ENCODE peak calls at places on chromosome 2, in nine cellular contexts. D is Peyer's patch, Y is K562, V is spleen, E is ovary, S is esophagus squamous epithelium, J is adrenal gland, T is IMR-90, L is HCT116. G is an unnamed sample.

GRCh38 chr2:168718622-168719021 is 83.8 kb upstream of the NOSTRIN start:
- DNase-seq in D (no peak), Y (no peak), V (no peak), E (no peak), S (no peak), J (no peak), T (no peak), L (no peak), G (no peak)

GRCh38 chr2:25671622-25672021 is 1.8 kb downstream of the DTNB start:
- DNase-seq in D (no peak), Y (no peak), V (no peak), E (no peak), S (no peak), J (no peak), T (no peak), L (no peak), G (no peak)

GRCh38 chr2:39546937-39547336 is 109.9 kb upstream of the MAP4K3 start:
- DNase-seq in D (no peak), Y (no peak), V (no peak), E (no peak), S (no peak), J (no peak), T (peak), L (no peak), G (no peak)

GRCh38 chr2:233248999-233249398 is 2.5 kb upstream of the ATG16L1 start:
- DNase-seq in D (no peak), Y (no peak), V (no peak), E (no peak), S (no peak), J (no peak), T (no peak), L (no peak), G (no peak)

GRCh38 chr2:60391250-60392013 is 162.0 kb downstream of the BCL11A start:
- DNase-seq in D (no peak), Y (no peak), V (no peak), E (no peak), S (no peak), J (no peak), T (no peak), L (no peak), G (no peak)

GRCh38 chr2:6425037-6425436 is 440.7 kb downstream of the CMPK2 start:
- DNase-seq in D (no peak), Y (no peak), V (no peak), E (no peak), S (no peak), J (no peak), T (no peak), L (no peak), G (no peak)

GRCh38 chr2:99066075-99066557 is 75.4 kb upstream of the C2orf15 start:
- DNase-seq in D (no peak), Y (peak), V (no peak), E (no peak), S (no peak), J (no peak), T (peak), L (peak), G (no peak)

GRCh38 chr2:3823748-3824147 is 120.4 kb downstream of the DCDC2C start:
- DNase-seq in D (no peak), Y (no peak), V (no peak), E (no peak), S (no peak), J (no peak), T (peak), L (no peak), G (no peak)

GRCh38 chr2:39834426-39834825 is 55.4 kb upstream of the THUMPD2 start:
- DNase-seq in D (no peak), Y (no peak), V (no peak), E (no peak), S (no peak), J (no peak), T (no peak), L (no peak), G (no peak)

GRCh38 chr2:120399889-120400240 is 53.9 kb downstream of the INHBB start:
- DNase-seq in D (peak), Y (no peak), V (peak), E (no peak), S (no peak), J (no peak), T (no peak), L (no peak), G (peak)

GRCh38 chr2:213834331-213834730 is 550.1 kb downstream of the SPAG16 start:
- DNase-seq in D (no peak), Y (no peak), V (no peak), E (no peak), S (no peak), J (no peak), T (peak), L (peak), G (peak)

GRCh38 chr2:88658890-88659881 is 31.9 kb upstream of the EIF2AK3 start:
- DNase-seq in D (peak), Y (no peak), V (no peak), E (peak), S (no peak), J (no peak), T (peak), L (no peak), G (peak)

GRCh38 chr2:125168442-125168841 is 1143.4 kb downstream of the CNTNAP5 start:
- DNase-seq in D (no peak), Y (no peak), V (no peak), E (no peak), S (no peak), J (no peak), T (no peak), L (no peak), G (no peak)

GRCh38 chr2:223884399-223884798 is 47.0 kb upstream of the AP1S3 start:
- DNase-seq in D (no peak), Y (no peak), V (no peak), E (no peak), S (no peak), J (no peak), T (peak), L (no peak), G (no peak)

GRCh38 chr2:226478121-226478809 is 321.4 kb downstream of the IRS1 start:
- DNase-seq in D (peak), Y (no peak), V (no peak), E (peak), S (no peak), J (peak), T (peak), L (peak), G (no peak)

GRCh38 chr2:208320686-208321085 is 54.6 kb downstream of the PIKFYVE start:
- DNase-seq in D (peak), Y (no peak), V (peak), E (peak), S (no peak), J (no peak), T (no peak), L (no peak), G (no peak)

DNA sequence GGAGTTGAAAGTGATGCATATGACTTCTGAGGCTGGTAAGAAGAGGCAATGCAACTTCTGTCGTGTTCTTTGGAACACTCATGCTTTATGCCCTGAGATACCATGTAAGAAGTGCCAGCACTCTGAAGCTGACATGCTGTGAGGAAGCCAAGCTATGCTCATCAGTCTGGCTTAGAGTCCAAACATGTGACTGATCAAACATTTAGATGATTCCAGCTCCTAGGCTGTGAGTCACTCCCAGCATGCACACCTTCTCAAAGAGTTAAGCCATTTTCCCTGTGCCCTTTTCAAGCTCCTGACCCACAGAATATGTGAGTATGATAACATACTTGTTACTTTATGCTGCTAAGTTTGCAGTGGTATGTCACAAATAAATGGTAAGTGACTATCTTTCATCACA is 15.8 kb upstream of the VRK2 start:
- DNase-seq in D (no peak), Y (no peak), V (no peak), E (no peak), S (no peak), J (no peak), T (peak), L (no peak), G (no peak)
- TF ChIP-seq POLR2A in D (no peak), Y (no peak), V (no peak), E (no peak), S (no peak), J (no peak), T (no peak), L (no peak), G (no peak)

DNA sequence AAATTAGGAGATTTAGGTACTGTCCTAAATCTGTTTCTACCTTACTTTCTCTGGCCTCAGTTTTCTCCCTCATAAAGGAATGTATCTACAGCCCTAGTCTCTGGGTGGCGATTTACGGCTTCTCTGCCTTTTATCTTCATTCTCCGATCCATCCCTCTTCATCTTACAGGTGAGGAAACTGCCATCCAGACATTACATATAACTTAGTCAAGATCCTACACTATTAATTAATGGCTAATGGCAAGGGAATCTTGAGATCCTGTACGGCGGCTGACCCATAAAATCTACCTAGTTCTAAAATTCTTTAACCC is 386 bp upstream of the YIPF4 start:
- DNase-seq in D (no peak), Y (no peak), V (no peak), E (no peak), S (no peak), J (no peak), T (no peak), L (no peak), G (no peak)
- H3K4me3 ChIP-seq in D (peak), Y (peak), V (peak), E (peak), S (peak), J (no peak), T (peak), L (peak), G (peak)

DNA sequence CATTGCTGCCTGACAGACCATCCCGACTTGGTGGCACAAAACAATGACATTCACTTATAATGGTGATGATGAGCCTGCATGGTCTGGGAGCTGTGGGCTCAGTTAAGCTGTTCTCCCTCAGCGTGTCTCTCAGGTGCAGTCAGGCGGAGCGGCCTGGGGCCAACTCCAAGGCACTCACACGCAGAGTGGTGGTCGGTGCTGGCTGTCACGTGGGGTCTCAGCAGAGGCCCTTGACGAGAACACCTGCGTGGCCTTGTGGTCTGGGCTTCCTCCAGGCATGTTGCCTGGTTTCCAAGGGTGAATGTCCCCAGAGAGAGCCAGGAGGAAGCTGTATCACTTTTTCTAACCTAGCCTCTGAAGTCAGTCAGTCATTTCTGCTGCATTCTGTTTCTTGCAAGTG is 29.8 kb downstream of the ARMC9 start:
- DNase-seq in D (peak), Y (no peak), V (no peak), E (no peak), S (no peak), J (peak), T (no peak), L (no peak), G (no peak)
- TF ChIP-seq POLR2A in D (no peak), Y (no peak), V (no peak), E (no peak), S (no peak), J (no peak), T (no peak), L (no peak), G (no peak)

DNA sequence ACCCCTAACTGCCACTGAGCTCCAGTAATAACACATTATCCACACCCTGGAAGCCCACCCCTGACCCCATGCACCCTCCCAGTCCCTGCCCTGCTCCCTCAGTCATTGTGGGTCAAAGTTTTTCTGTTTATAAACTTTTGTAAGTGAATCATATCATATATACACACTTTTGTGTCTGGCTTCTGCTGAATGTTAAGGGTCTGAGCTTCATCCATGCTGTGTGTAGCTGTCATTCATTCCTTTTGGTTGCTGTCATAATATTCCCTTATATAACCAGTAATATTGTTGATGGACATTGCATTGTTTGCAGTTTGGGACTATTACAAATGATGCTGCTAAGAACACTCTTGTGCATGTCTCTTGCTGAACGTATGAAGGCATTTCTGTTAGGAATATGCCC is 14.5 kb downstream of the CNNM4 start:
- DNase-seq in D (no peak), Y (no peak), V (no peak), E (no peak), S (no peak), J (no peak), T (peak), L (no peak), G (no peak)
- H3K4me3 ChIP-seq in D (no peak), Y (no peak), V (no peak), E (no peak), S (no peak), J (no peak), T (no peak), L (no peak), G (no peak)

GRCh38 chr2:31255911-31256571 is 22.1 kb downstream of the EHD3 start:
- DNase-seq in D (peak), Y (no peak), V (no peak), E (no peak), S (no peak), J (no peak), T (peak), L (no peak), G (no peak)

GRCh38 chr2:31251851-31252250 is 17.9 kb downstream of the EHD3 start:
- DNase-seq in D (no peak), Y (no peak), V (no peak), E (no peak), S (no peak), J (no peak), T (no peak), L (no peak), G (no peak)

GRCh38 chr2:31251018-31251417 is 17.1 kb downstream of the EHD3 start:
- DNase-seq in D (no peak), Y (no peak), V (no peak), E (no peak), S (no peak), J (no peak), T (no peak), L (no peak), G (no peak)

GRCh38 chr2:31254237-31255203 is 20.6 kb downstream of the EHD3 start:
- DNase-seq in D (no peak), Y (no peak), V (no peak), E (no peak), S (no peak), J (no peak), T (no peak), L (no peak), G (no peak)

DNA sequence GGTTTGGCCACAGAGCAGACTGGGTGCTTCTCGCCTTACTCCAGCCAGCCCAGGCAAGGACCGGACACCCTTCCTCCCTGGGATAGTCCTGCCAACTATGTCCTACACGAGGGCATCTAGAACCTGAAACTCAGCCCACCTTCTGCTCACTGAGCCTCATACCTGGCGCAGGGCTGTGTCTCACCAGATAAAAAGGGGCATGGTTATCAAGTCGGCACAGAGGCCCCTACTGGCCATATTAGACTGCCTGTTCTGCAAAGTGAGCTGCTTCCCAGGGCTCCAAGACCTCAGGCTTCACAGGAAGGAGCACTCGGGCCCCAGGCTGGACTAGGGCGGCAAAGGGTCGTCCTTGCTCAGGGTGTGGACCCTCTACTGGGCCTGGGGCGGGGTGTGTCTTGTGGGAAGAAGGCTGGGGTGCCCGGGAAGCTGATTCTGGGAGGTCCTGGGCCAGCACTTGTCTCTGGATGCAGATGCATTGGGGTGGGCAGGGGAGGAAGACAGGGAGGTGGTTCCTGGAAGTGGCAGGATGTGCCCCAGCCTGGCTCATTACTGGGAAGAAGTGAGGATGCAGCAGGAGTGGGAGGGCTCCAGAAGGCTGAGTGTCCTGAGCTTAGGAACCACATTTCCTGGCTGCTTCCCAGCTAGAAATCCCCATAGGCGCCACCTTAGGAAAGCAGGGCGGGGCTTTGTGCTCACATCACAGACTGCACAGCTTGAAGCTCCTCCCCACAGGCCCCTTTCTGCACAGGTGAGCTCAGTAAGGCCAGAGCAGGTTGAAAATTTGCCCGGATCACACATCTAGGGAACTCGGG is 19.6 kb downstream of the EHD3 start:
- DNase-seq in D (no peak), Y (peak), V (no peak), E (no peak), S (no peak), J (no peak), T (no peak), L (no peak), G (no peak)
- TF ChIP-seq POLR2A in D (no peak), Y (no peak), V (no peak), E (no peak), S (peak), J (no peak), T (no peak), L (no peak), G (no peak)

GRCh38 chr2:186592137-186592875 is 2.5 kb downstream of the ITGAV start:
- DNase-seq in D (no peak), Y (no peak), V (no peak), E (no peak), S (no peak), J (no peak), T (peak), L (no peak), G (no peak)
- H3K4me3 ChIP-seq in D (peak), Y (no peak), V (no peak), E (peak), S (no peak), J (no peak), T (peak), L (no peak), G (no peak)

DNA sequence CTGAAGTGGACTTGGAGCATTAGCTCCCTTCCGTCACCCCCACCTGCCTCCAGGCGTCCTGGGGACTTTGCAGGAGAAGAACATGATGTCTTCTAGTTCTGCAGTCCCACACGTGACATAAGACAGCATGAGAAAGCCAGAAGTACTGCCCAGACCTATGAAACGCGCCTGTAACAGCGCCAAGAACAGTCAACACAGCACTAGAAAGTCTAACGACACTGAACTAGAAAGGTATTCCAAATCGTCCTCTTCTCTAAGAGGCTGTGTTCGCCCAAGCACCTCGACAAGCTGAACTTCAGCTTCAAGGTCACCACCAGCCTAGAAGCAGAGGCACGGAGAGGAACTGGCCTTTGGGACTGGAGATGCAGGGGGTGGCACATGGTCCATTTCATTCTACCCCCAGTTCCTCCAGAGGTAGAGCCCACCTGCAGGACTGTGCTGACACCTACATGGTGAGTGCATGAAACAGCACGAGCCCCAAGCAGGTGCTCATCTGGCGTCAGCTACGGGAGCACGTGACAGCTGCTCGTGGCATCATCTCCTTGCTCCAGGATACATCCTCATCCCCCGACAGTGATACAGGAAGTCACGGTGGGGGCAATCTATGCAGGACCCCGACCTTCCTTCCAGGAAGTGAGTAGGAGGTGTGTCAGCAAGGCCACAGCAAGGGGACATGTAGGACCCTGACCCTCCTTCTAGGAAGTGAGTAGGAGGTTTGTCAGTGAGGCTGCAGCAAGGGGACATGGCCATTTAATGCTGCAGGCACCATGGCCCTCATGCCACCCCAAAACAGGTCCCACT is 3.7 kb downstream of the HDAC4 start:
- DNase-seq in D (peak), Y (no peak), V (no peak), E (no peak), S (no peak), J (no peak), T (no peak), L (no peak), G (no peak)
- TF ChIP-seq POLR2A in D (no peak), Y (no peak), V (no peak), E (no peak), S (no peak), J (no peak), T (no peak), L (no peak), G (no peak)

GRCh38 chr2:27281855-27282559 is at the start of gene TRIM54:
- DNase-seq in D (no peak), Y (no peak), V (no peak), E (no peak), S (no peak), J (no peak), T (peak), L (no peak), G (no peak)
- H3K4me3 ChIP-seq in D (no peak), Y (no peak), V (no peak), E (no peak), S (no peak), J (no peak), T (no peak), L (no peak), G (no peak)